ENCODE peak calls at places on chromosomes 4 and X, in four cellular contexts. One of them, this sample, is unnamed.

GRCh38 chr4:148124512-148124911 is 317.7 kb downstream of the NR3C2 start:
- DNase-seq in fibroblast of the aortic adventitia: no peak
- DNase-seq in foreskin fibroblast: no peak
- DNase-seq in hepatocyte: no peak
- DNase-seq in this sample: no peak

GRCh38 chr4:36990108-36990872 is 254.3 kb upstream of the NWD2 start:
- DNase-seq in fibroblast of the aortic adventitia: no peak
- DNase-seq in foreskin fibroblast: no peak
- DNase-seq in hepatocyte: no peak
- DNase-seq in this sample: no peak

GRCh38 chr4:8414377-8414776 is 26.1 kb downstream of the ACOX3 start:
- DNase-seq in fibroblast of the aortic adventitia: no peak
- DNase-seq in foreskin fibroblast: no peak
- DNase-seq in hepatocyte: no peak
- DNase-seq in this sample: no peak

GRCh38 chrX:129824620-129825019 is 19.1 kb downstream of the ZDHHC9 start:
- DNase-seq in fibroblast of the aortic adventitia: no peak
- DNase-seq in foreskin fibroblast: no peak
- DNase-seq in hepatocyte: no peak
- DNase-seq in this sample: no peak

GRCh38 chr4:143336828-143337599 is at the start of gene GAB1:
- DNase-seq in fibroblast of the aortic adventitia: peak; percentile 62
- DNase-seq in foreskin fibroblast: peak; percentile 90
- DNase-seq in hepatocyte: peak; percentile 92
- DNase-seq in this sample: peak; percentile 74

GRCh38 chr4:121050251-121050650 is 22.1 kb downstream of the NDNF start:
- DNase-seq in fibroblast of the aortic adventitia: peak; percentile 27
- DNase-seq in foreskin fibroblast: peak; percentile 47
- DNase-seq in hepatocyte: peak; percentile 10
- DNase-seq in this sample: no peak

GRCh38 chr4:125085-125820 is 952 bp downstream of the ZNF718 start:
- DNase-seq in fibroblast of the aortic adventitia: peak; percentile 7
- DNase-seq in foreskin fibroblast: peak; percentile 58
- DNase-seq in hepatocyte: peak; percentile 79
- DNase-seq in this sample: peak; percentile 35

GRCh38 chr4:138320856-138321255 is 78.7 kb upstream of the SLC7A11 start:
- DNase-seq in fibroblast of the aortic adventitia: no peak
- DNase-seq in foreskin fibroblast: no peak
- DNase-seq in hepatocyte: no peak
- DNase-seq in this sample: no peak

GRCh38 chr4:5890063-5890727 is 2.7 kb downstream of the CRMP1 start:
- DNase-seq in fibroblast of the aortic adventitia: no peak
- DNase-seq in foreskin fibroblast: no peak
- DNase-seq in hepatocyte: peak; percentile 65
- DNase-seq in this sample: no peak

GRCh38 chr4:88144866-88145300 is 13.6 kb downstream of the ABCG2 start:
- DNase-seq in fibroblast of the aortic adventitia: no peak
- DNase-seq in foreskin fibroblast: no peak
- DNase-seq in hepatocyte: peak; percentile 63
- DNase-seq in this sample: no peak

GRCh38 chr4:74418063-74418670 is 26.8 kb upstream of the AREG start:
- DNase-seq in fibroblast of the aortic adventitia: peak; percentile 79
- DNase-seq in foreskin fibroblast: peak; percentile 90
- DNase-seq in hepatocyte: no peak
- DNase-seq in this sample: peak; percentile 95

GRCh38 chr4:26022346-26022891 is 108.4 kb downstream of the SMIM20 start:
- DNase-seq in fibroblast of the aortic adventitia: peak; percentile 93
- DNase-seq in foreskin fibroblast: peak; percentile 84
- DNase-seq in hepatocyte: peak; percentile 45
- DNase-seq in this sample: peak; percentile 93

GRCh38 chr4:94577136-94577535 is 125.4 kb downstream of the PDLIM5 start:
- DNase-seq in fibroblast of the aortic adventitia: peak; percentile 66
- DNase-seq in foreskin fibroblast: peak; percentile 54
- DNase-seq in hepatocyte: peak; percentile 18
- DNase-seq in this sample: peak; percentile 41

GRCh38 chrX:129646721-129647587 is 7.8 kb downstream of the APLN start:
- DNase-seq in fibroblast of the aortic adventitia: no peak
- DNase-seq in foreskin fibroblast: no peak
- DNase-seq in hepatocyte: no peak
- DNase-seq in this sample: no peak

GRCh38 chr4:72390409-72390808 is 178.6 kb downstream of the ADAMTS3 start:
- DNase-seq in fibroblast of the aortic adventitia: peak; percentile 69
- DNase-seq in foreskin fibroblast: peak; percentile 38
- DNase-seq in hepatocyte: no peak
- DNase-seq in this sample: peak; percentile 37

GRCh38 chr4:6116696-6117285 is 83.6 kb downstream of the JAKMIP1 start:
- DNase-seq in fibroblast of the aortic adventitia: no peak
- DNase-seq in foreskin fibroblast: no peak
- DNase-seq in hepatocyte: no peak
- DNase-seq in this sample: no peak

GRCh38 chr4:118033148-118034060 is 882 bp upstream of the NDST3 start:
- DNase-seq in fibroblast of the aortic adventitia: peak; percentile 13
- DNase-seq in foreskin fibroblast: peak; percentile 70
- DNase-seq in hepatocyte: peak; percentile 67
- DNase-seq in this sample: peak; percentile 21

GRCh38 chr4:2858451-2859217 is 15.0 kb downstream of the ADD1 start:
- DNase-seq in fibroblast of the aortic adventitia: peak; percentile 86
- DNase-seq in foreskin fibroblast: peak; percentile 78
- DNase-seq in hepatocyte: no peak
- DNase-seq in this sample: peak; percentile 56

GRCh38 chr4:8607603-8608481 is 15.3 kb downstream of the CPZ start:
- DNase-seq in fibroblast of the aortic adventitia: no peak
- DNase-seq in foreskin fibroblast: peak; percentile 20
- DNase-seq in hepatocyte: peak; percentile 53
- DNase-seq in this sample: no peak

GRCh38 chr4:109302366-109303140 is at the start of gene COL25A1:
- DNase-seq in fibroblast of the aortic adventitia: peak; percentile 14
- DNase-seq in foreskin fibroblast: peak; percentile 64
- DNase-seq in hepatocyte: peak; percentile 75
- DNase-seq in this sample: peak; percentile 14

GRCh38 chrX:107714196-107714811 is 61.3 kb downstream of the TSC22D3 start:
- DNase-seq in fibroblast of the aortic adventitia: no peak
- DNase-seq in foreskin fibroblast: no peak
- DNase-seq in hepatocyte: no peak
- DNase-seq in this sample: peak; percentile 35

GRCh38 chrX:17519349-17519748 is 144.3 kb downstream of the NHS start:
- DNase-seq in fibroblast of the aortic adventitia: peak; percentile 80
- DNase-seq in foreskin fibroblast: peak; percentile 60
- DNase-seq in hepatocyte: no peak
- DNase-seq in this sample: peak; percentile 57

GRCh38 chr4:15451181-15451865 is 18.4 kb upstream of the CC2D2A start:
- DNase-seq in fibroblast of the aortic adventitia: peak; percentile 57
- DNase-seq in foreskin fibroblast: peak; percentile 60
- DNase-seq in hepatocyte: no peak
- DNase-seq in this sample: peak; percentile 60

GRCh38 chr4:11746734-11747133 is 318.0 kb upstream of the HS3ST1 start:
- DNase-seq in fibroblast of the aortic adventitia: peak; percentile 83
- DNase-seq in foreskin fibroblast: peak; percentile 47
- DNase-seq in hepatocyte: no peak
- DNase-seq in this sample: peak; percentile 32

GRCh38 chr4:39227906-39228305 is 45.6 kb downstream of the WDR19 start:
- DNase-seq in fibroblast of the aortic adventitia: peak; percentile 56
- DNase-seq in foreskin fibroblast: no peak
- DNase-seq in hepatocyte: no peak
- DNase-seq in this sample: no peak

GRCh38 chrX:41090568-41091238 is 5.5 kb downstream of the USP9X start:
- DNase-seq in fibroblast of the aortic adventitia: no peak
- DNase-seq in foreskin fibroblast: peak; percentile 20
- DNase-seq in hepatocyte: peak; percentile 15
- DNase-seq in this sample: no peak

GRCh38 chrX:123093792-123094191 is 90.3 kb upstream of the GRIA3 start:
- DNase-seq in fibroblast of the aortic adventitia: no peak
- DNase-seq in foreskin fibroblast: no peak
- DNase-seq in hepatocyte: no peak
- DNase-seq in this sample: no peak

GRCh38 chrX:42149281-42149680 is 225.9 kb upstream of the CASK start:
- DNase-seq in fibroblast of the aortic adventitia: peak; percentile 7
- DNase-seq in foreskin fibroblast: no peak
- DNase-seq in hepatocyte: no peak
- DNase-seq in this sample: no peak

GRCh38 chr4:185134176-185134869 is 8.7 kb upstream of the SLC25A4 start:
- DNase-seq in fibroblast of the aortic adventitia: peak; percentile 77
- DNase-seq in foreskin fibroblast: peak; percentile 80
- DNase-seq in hepatocyte: peak; percentile 69
- DNase-seq in this sample: peak; percentile 62

GRCh38 chr4:150119492-150119891 is 41.2 kb downstream of the DCLK2 start:
- DNase-seq in fibroblast of the aortic adventitia: peak; percentile 59
- DNase-seq in foreskin fibroblast: peak; percentile 53
- DNase-seq in hepatocyte: peak; percentile 14
- DNase-seq in this sample: peak; percentile 45

GRCh38 chr4:2798399-2799301 is 5.8 kb downstream of the SH3BP2 start:
- DNase-seq in fibroblast of the aortic adventitia: no peak
- DNase-seq in foreskin fibroblast: peak; percentile 34
- DNase-seq in hepatocyte: no peak
- DNase-seq in this sample: no peak

GRCh38 chr4:85681194-85681803 is 206.3 kb downstream of the ARHGAP24 start:
- DNase-seq in fibroblast of the aortic adventitia: peak; percentile 99
- DNase-seq in foreskin fibroblast: peak; percentile 96
- DNase-seq in hepatocyte: no peak
- DNase-seq in this sample: peak; percentile 97

GRCh38 chr4:156137971-156138581 is 184.4 kb upstream of the CTSO start:
- DNase-seq in fibroblast of the aortic adventitia: no peak
- DNase-seq in foreskin fibroblast: no peak
- DNase-seq in hepatocyte: no peak
- DNase-seq in this sample: no peak

GRCh38 chr4:24840826-24841587 is 45.6 kb downstream of the SOD3 start:
- DNase-seq in fibroblast of the aortic adventitia: peak; percentile 9
- DNase-seq in foreskin fibroblast: no peak
- DNase-seq in hepatocyte: no peak
- DNase-seq in this sample: no peak

GRCh38 chrX:40622741-40623536 is at the start of gene MPC1L:
- DNase-seq in fibroblast of the aortic adventitia: no peak
- DNase-seq in foreskin fibroblast: peak; percentile 15
- DNase-seq in hepatocyte: no peak
- DNase-seq in this sample: no peak

DNA sequence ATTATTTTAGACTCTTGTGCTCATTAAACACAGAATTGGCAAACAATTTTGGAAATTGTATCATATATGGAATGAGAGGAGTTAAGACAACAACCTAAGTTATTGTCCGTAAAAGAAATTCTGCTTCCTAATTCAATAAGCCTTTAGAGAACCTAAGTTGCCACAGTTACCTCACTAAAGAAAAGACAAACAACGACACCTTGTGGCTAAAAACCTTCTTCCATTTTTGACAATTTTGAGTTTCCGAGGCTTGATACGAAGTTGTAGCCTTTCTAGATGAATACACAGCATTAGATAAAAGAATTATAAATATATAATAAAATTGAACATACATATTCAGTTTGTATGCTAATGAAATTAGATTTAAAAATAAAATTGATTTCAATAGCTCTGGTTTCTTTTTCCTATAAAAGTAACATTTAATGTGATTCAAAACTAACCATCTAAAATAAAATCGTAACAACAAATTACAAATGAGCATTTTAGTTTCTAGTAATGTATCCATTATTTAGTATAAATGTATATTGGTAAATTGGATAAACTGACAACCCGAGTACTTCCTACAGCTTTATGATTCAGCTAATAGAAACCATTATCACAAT is 275.1 kb downstream of the GPM6A start:
- DNase-seq in fibroblast of the aortic adventitia: peak; percentile 87
- DNase-seq in foreskin fibroblast: peak; percentile 60
- DNase-seq in hepatocyte: peak; percentile 69
- DNase-seq in this sample: peak; percentile 80
- TF ChIP-seq CTCF in fibroblast of the aortic adventitia: peak; percentile 52
- TF ChIP-seq CTCF in foreskin fibroblast: no peak
- TF ChIP-seq CTCF in hepatocyte: peak; percentile 78
- TF ChIP-seq CTCF in this sample: peak; percentile 59

GRCh38 chr4:40307627-40308497 is 27.3 kb upstream of the CHRNA9 start:
- DNase-seq in fibroblast of the aortic adventitia: no peak
- DNase-seq in foreskin fibroblast: no peak
- DNase-seq in hepatocyte: no peak
- DNase-seq in this sample: no peak
- TF ChIP-seq CTCF in fibroblast of the aortic adventitia: no peak
- TF ChIP-seq CTCF in foreskin fibroblast: no peak
- TF ChIP-seq CTCF in hepatocyte: no peak
- TF ChIP-seq CTCF in this sample: no peak

DNA sequence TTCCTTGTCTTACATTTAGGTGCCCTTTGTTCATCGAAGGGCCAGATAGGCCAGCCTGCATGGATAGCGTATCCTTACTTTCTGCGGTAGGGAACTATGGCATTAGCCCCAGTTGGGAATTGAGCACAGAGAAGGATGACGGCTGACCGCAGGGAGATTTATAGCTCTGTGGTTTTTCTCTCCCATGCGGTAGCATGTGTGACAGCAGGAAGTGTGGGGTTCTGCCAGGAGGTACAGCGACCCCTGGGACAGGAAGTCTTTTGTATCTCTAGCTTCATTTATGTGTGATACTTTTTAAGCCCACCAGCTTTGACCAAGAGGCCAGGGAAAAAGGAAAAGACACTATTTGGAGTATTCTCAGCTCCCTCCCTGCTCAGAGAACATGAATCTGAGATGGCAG is 33.1 kb downstream of the GAB3 start:
- DNase-seq in fibroblast of the aortic adventitia: no peak
- DNase-seq in foreskin fibroblast: peak; percentile 41
- DNase-seq in hepatocyte: no peak
- DNase-seq in this sample: peak; percentile 68
- TF ChIP-seq CTCF in fibroblast of the aortic adventitia: no peak
- TF ChIP-seq CTCF in foreskin fibroblast: no peak
- TF ChIP-seq CTCF in hepatocyte: no peak
- TF ChIP-seq CTCF in this sample: no peak

DNA sequence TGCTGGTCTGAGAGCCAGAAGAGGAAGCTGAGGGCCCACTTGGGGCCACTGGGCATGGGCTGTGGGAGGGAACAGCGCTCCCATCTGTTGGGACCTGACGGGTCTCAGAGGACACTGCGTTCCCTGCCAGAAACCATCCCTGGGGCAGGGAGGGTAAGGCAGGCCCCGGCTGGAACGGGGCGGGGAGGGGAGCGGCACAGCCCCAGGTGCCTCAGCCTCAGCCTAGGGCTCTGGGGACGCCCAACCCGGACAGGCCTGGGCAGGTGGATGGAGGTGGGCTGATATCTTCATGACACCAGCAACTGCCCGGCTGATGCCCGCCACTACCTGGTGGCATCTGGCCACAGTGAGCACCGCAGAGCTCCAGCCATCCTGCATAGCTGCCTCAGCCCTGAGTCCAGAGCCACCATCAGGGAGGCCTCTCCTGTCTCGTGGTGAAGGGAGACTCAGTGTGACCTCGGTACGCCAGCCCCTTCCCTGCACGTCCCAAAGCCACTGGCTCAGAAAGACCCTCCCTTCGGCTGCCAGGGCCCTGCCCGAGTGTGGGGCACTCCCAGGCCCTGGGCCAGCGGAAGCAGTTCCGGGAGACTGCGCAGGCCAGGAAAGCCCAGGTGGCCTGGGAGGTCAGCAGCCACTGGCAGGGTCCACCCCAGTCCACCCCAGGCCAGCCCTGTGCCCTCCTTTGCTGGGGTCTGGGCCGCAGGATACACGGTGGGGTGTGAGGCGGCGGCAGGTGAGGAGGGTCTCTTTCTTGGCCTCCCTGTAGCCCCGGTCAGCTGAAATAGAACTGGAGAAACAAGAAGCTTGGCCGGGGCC is 34.6 kb upstream of the FGFR3 start:
- DNase-seq in fibroblast of the aortic adventitia: no peak
- DNase-seq in foreskin fibroblast: no peak
- DNase-seq in hepatocyte: no peak
- DNase-seq in this sample: no peak
- TF ChIP-seq CTCF in fibroblast of the aortic adventitia: no peak
- TF ChIP-seq CTCF in foreskin fibroblast: no peak
- TF ChIP-seq CTCF in hepatocyte: no peak
- TF ChIP-seq CTCF in this sample: no peak

This sample was measured in fibroblast of mammary gland.